ENCODE peak calls at places on chromosome 1, in seven cellular contexts. One of them, this sample, is unnamed.

GRCh38 chr1:31669433-31669785 is 24.7 kb upstream of the PEF1 start:
- DNase-seq in AG09319: no peak
- DNase-seq in globus pallidus: no peak
- DNase-seq in SK-MEL-5: no peak
- DNase-seq in activated naive CD8-positive, alpha-beta T cell treated with anti-CD3 and anti-CD28 coated beads, Interleukin-2, amount 50 U/mL, for 24 hours: no peak
- DNase-seq in activated T-cell treated with anti-CD3 and anti-CD28 coated beads for 1 hour: no peak
- DNase-seq in stimulated activated CD4-positive, alpha-beta T cell treated with anti-CD3 and anti-CD28 coated beads, Interleukin-15, amount 100 ng/mL, for 24 hours: no peak
- DNase-seq in this sample: no peak

GRCh38 chr1:92768915-92769314 is 16.0 kb downstream of the EVI5 start:
- DNase-seq in AG09319: no peak
- DNase-seq in globus pallidus: no peak
- DNase-seq in SK-MEL-5: no peak
- DNase-seq in activated naive CD8-positive, alpha-beta T cell treated with anti-CD3 and anti-CD28 coated beads, Interleukin-2, amount 50 U/mL, for 24 hours: no peak
- DNase-seq in activated T-cell treated with anti-CD3 and anti-CD28 coated beads for 1 hour: no peak
- DNase-seq in stimulated activated CD4-positive, alpha-beta T cell treated with anti-CD3 and anti-CD28 coated beads, Interleukin-15, amount 100 ng/mL, for 24 hours: no peak
- DNase-seq in this sample: no peak

GRCh38 chr1:224411766-224412165 is 22.8 kb downstream of the WDR26 start:
- DNase-seq in AG09319: no peak
- DNase-seq in globus pallidus: no peak
- DNase-seq in SK-MEL-5: no peak
- DNase-seq in activated naive CD8-positive, alpha-beta T cell treated with anti-CD3 and anti-CD28 coated beads, Interleukin-2, amount 50 U/mL, for 24 hours: no peak
- DNase-seq in activated T-cell treated with anti-CD3 and anti-CD28 coated beads for 1 hour: no peak
- DNase-seq in stimulated activated CD4-positive, alpha-beta T cell treated with anti-CD3 and anti-CD28 coated beads, Interleukin-15, amount 100 ng/mL, for 24 hours: no peak
- DNase-seq in this sample: no peak

GRCh38 chr1:101474039-101474665 is 237.3 kb downstream of the S1PR1 start:
- DNase-seq in AG09319: no peak
- DNase-seq in globus pallidus: no peak
- DNase-seq in SK-MEL-5: peak; percentile 65
- DNase-seq in activated naive CD8-positive, alpha-beta T cell treated with anti-CD3 and anti-CD28 coated beads, Interleukin-2, amount 50 U/mL, for 24 hours: no peak
- DNase-seq in activated T-cell treated with anti-CD3 and anti-CD28 coated beads for 1 hour: no peak
- DNase-seq in stimulated activated CD4-positive, alpha-beta T cell treated with anti-CD3 and anti-CD28 coated beads, Interleukin-15, amount 100 ng/mL, for 24 hours: no peak
- DNase-seq in this sample: no peak

GRCh38 chr1:172002725-172003345 is 161.5 kb downstream of the DNM3 start:
- DNase-seq in AG09319: peak; percentile 32
- DNase-seq in globus pallidus: peak; percentile 79
- DNase-seq in SK-MEL-5: peak; percentile 71
- DNase-seq in activated naive CD8-positive, alpha-beta T cell treated with anti-CD3 and anti-CD28 coated beads, Interleukin-2, amount 50 U/mL, for 24 hours: peak; percentile 6
- DNase-seq in activated T-cell treated with anti-CD3 and anti-CD28 coated beads for 1 hour: peak; percentile 4
- DNase-seq in stimulated activated CD4-positive, alpha-beta T cell treated with anti-CD3 and anti-CD28 coated beads, Interleukin-15, amount 100 ng/mL, for 24 hours: peak; percentile 19
- DNase-seq in this sample: no peak

GRCh38 chr1:43569175-43569574 is 38.5 kb downstream of the PTPRF start:
- DNase-seq in AG09319: no peak
- DNase-seq in globus pallidus: no peak
- DNase-seq in SK-MEL-5: no peak
- DNase-seq in activated naive CD8-positive, alpha-beta T cell treated with anti-CD3 and anti-CD28 coated beads, Interleukin-2, amount 50 U/mL, for 24 hours: no peak
- DNase-seq in activated T-cell treated with anti-CD3 and anti-CD28 coated beads for 1 hour: no peak
- DNase-seq in stimulated activated CD4-positive, alpha-beta T cell treated with anti-CD3 and anti-CD28 coated beads, Interleukin-15, amount 100 ng/mL, for 24 hours: no peak
- DNase-seq in this sample: no peak

GRCh38 chr1:229363723-229364122 is 20.9 kb upstream of the CCSAP start:
- DNase-seq in AG09319: no peak
- DNase-seq in globus pallidus: no peak
- DNase-seq in SK-MEL-5: no peak
- DNase-seq in activated naive CD8-positive, alpha-beta T cell treated with anti-CD3 and anti-CD28 coated beads, Interleukin-2, amount 50 U/mL, for 24 hours: no peak
- DNase-seq in activated T-cell treated with anti-CD3 and anti-CD28 coated beads for 1 hour: no peak
- DNase-seq in stimulated activated CD4-positive, alpha-beta T cell treated with anti-CD3 and anti-CD28 coated beads, Interleukin-15, amount 100 ng/mL, for 24 hours: no peak
- DNase-seq in this sample: no peak

GRCh38 chr1:201223852-201224670 is 33.4 kb downstream of the IGFN1 start:
- DNase-seq in AG09319: no peak
- DNase-seq in globus pallidus: no peak
- DNase-seq in SK-MEL-5: no peak
- DNase-seq in activated naive CD8-positive, alpha-beta T cell treated with anti-CD3 and anti-CD28 coated beads, Interleukin-2, amount 50 U/mL, for 24 hours: no peak
- DNase-seq in activated T-cell treated with anti-CD3 and anti-CD28 coated beads for 1 hour: no peak
- DNase-seq in stimulated activated CD4-positive, alpha-beta T cell treated with anti-CD3 and anti-CD28 coated beads, Interleukin-15, amount 100 ng/mL, for 24 hours: no peak
- DNase-seq in this sample: no peak

GRCh38 chr1:38327559-38327973 is 281.0 kb upstream of the POU3F1 start:
- DNase-seq in AG09319: no peak
- DNase-seq in globus pallidus: no peak
- DNase-seq in SK-MEL-5: no peak
- DNase-seq in activated naive CD8-positive, alpha-beta T cell treated with anti-CD3 and anti-CD28 coated beads, Interleukin-2, amount 50 U/mL, for 24 hours: no peak
- DNase-seq in activated T-cell treated with anti-CD3 and anti-CD28 coated beads for 1 hour: no peak
- DNase-seq in stimulated activated CD4-positive, alpha-beta T cell treated with anti-CD3 and anti-CD28 coated beads, Interleukin-15, amount 100 ng/mL, for 24 hours: no peak
- DNase-seq in this sample: no peak

GRCh38 chr1:172399369-172400072 is 21.0 kb upstream of the C1orf105 start:
- DNase-seq in AG09319: peak; percentile 93
- DNase-seq in globus pallidus: peak; percentile 90
- DNase-seq in SK-MEL-5: peak; percentile 90
- DNase-seq in activated naive CD8-positive, alpha-beta T cell treated with anti-CD3 and anti-CD28 coated beads, Interleukin-2, amount 50 U/mL, for 24 hours: no peak
- DNase-seq in activated T-cell treated with anti-CD3 and anti-CD28 coated beads for 1 hour: no peak
- DNase-seq in stimulated activated CD4-positive, alpha-beta T cell treated with anti-CD3 and anti-CD28 coated beads, Interleukin-15, amount 100 ng/mL, for 24 hours: peak; percentile 19
- DNase-seq in this sample: no peak

GRCh38 chr1:159826436-159827101 is at the start of gene SLAMF8:
- DNase-seq in AG09319: no peak
- DNase-seq in globus pallidus: peak; percentile 36
- DNase-seq in SK-MEL-5: no peak
- DNase-seq in activated naive CD8-positive, alpha-beta T cell treated with anti-CD3 and anti-CD28 coated beads, Interleukin-2, amount 50 U/mL, for 24 hours: peak; percentile 59
- DNase-seq in activated T-cell treated with anti-CD3 and anti-CD28 coated beads for 1 hour: peak; percentile 11
- DNase-seq in stimulated activated CD4-positive, alpha-beta T cell treated with anti-CD3 and anti-CD28 coated beads, Interleukin-15, amount 100 ng/mL, for 24 hours: peak; percentile 65
- DNase-seq in this sample: peak; percentile 35

GRCh38 chr1:51583532-51583931 is 33.4 kb upstream of the OSBPL9 start:
- DNase-seq in AG09319: no peak
- DNase-seq in globus pallidus: peak; percentile 97
- DNase-seq in SK-MEL-5: peak; percentile 92
- DNase-seq in activated naive CD8-positive, alpha-beta T cell treated with anti-CD3 and anti-CD28 coated beads, Interleukin-2, amount 50 U/mL, for 24 hours: no peak
- DNase-seq in activated T-cell treated with anti-CD3 and anti-CD28 coated beads for 1 hour: no peak
- DNase-seq in stimulated activated CD4-positive, alpha-beta T cell treated with anti-CD3 and anti-CD28 coated beads, Interleukin-15, amount 100 ng/mL, for 24 hours: no peak
- DNase-seq in this sample: no peak

GRCh38 chr1:61190476-61191067 is 108.2 kb downstream of the NFIA start:
- DNase-seq in AG09319: no peak
- DNase-seq in globus pallidus: no peak
- DNase-seq in SK-MEL-5: no peak
- DNase-seq in activated naive CD8-positive, alpha-beta T cell treated with anti-CD3 and anti-CD28 coated beads, Interleukin-2, amount 50 U/mL, for 24 hours: no peak
- DNase-seq in activated T-cell treated with anti-CD3 and anti-CD28 coated beads for 1 hour: no peak
- DNase-seq in stimulated activated CD4-positive, alpha-beta T cell treated with anti-CD3 and anti-CD28 coated beads, Interleukin-15, amount 100 ng/mL, for 24 hours: no peak
- DNase-seq in this sample: no peak

GRCh38 chr1:194654956-194655355 is 1468.5 kb upstream of the B3GALT2 start:
- DNase-seq in AG09319: no peak
- DNase-seq in globus pallidus: no peak
- DNase-seq in SK-MEL-5: no peak
- DNase-seq in activated naive CD8-positive, alpha-beta T cell treated with anti-CD3 and anti-CD28 coated beads, Interleukin-2, amount 50 U/mL, for 24 hours: no peak
- DNase-seq in activated T-cell treated with anti-CD3 and anti-CD28 coated beads for 1 hour: no peak
- DNase-seq in stimulated activated CD4-positive, alpha-beta T cell treated with anti-CD3 and anti-CD28 coated beads, Interleukin-15, amount 100 ng/mL, for 24 hours: no peak
- DNase-seq in this sample: no peak

GRCh38 chr1:154607748-154608521 is at the start of gene ADAR:
- DNase-seq in AG09319: peak; percentile 97
- DNase-seq in globus pallidus: peak; percentile 80
- DNase-seq in SK-MEL-5: peak; percentile 98
- DNase-seq in activated naive CD8-positive, alpha-beta T cell treated with anti-CD3 and anti-CD28 coated beads, Interleukin-2, amount 50 U/mL, for 24 hours: peak; percentile 90
- DNase-seq in activated T-cell treated with anti-CD3 and anti-CD28 coated beads for 1 hour: peak; percentile 81
- DNase-seq in stimulated activated CD4-positive, alpha-beta T cell treated with anti-CD3 and anti-CD28 coated beads, Interleukin-15, amount 100 ng/mL, for 24 hours: peak; percentile 93
- DNase-seq in this sample: peak; percentile 92

GRCh38 chr1:176656257-176656995 is 193.5 kb downstream of the PAPPA2 start:
- DNase-seq in AG09319: peak; percentile 49
- DNase-seq in globus pallidus: peak; percentile 47
- DNase-seq in SK-MEL-5: no peak
- DNase-seq in activated naive CD8-positive, alpha-beta T cell treated with anti-CD3 and anti-CD28 coated beads, Interleukin-2, amount 50 U/mL, for 24 hours: no peak
- DNase-seq in activated T-cell treated with anti-CD3 and anti-CD28 coated beads for 1 hour: no peak
- DNase-seq in stimulated activated CD4-positive, alpha-beta T cell treated with anti-CD3 and anti-CD28 coated beads, Interleukin-15, amount 100 ng/mL, for 24 hours: no peak
- DNase-seq in this sample: no peak

GRCh38 chr1:77899647-77900320 is 11.4 kb downstream of the NEXN start:
- DNase-seq in AG09319: no peak
- DNase-seq in globus pallidus: no peak
- DNase-seq in SK-MEL-5: no peak
- DNase-seq in activated naive CD8-positive, alpha-beta T cell treated with anti-CD3 and anti-CD28 coated beads, Interleukin-2, amount 50 U/mL, for 24 hours: no peak
- DNase-seq in activated T-cell treated with anti-CD3 and anti-CD28 coated beads for 1 hour: no peak
- DNase-seq in stimulated activated CD4-positive, alpha-beta T cell treated with anti-CD3 and anti-CD28 coated beads, Interleukin-15, amount 100 ng/mL, for 24 hours: no peak
- DNase-seq in this sample: no peak

GRCh38 chr1:246608616-246609376 is 42.5 kb downstream of the CNST start:
- DNase-seq in AG09319: no peak
- DNase-seq in globus pallidus: no peak
- DNase-seq in SK-MEL-5: peak; percentile 93
- DNase-seq in activated naive CD8-positive, alpha-beta T cell treated with anti-CD3 and anti-CD28 coated beads, Interleukin-2, amount 50 U/mL, for 24 hours: peak; percentile 50
- DNase-seq in activated T-cell treated with anti-CD3 and anti-CD28 coated beads for 1 hour: no peak
- DNase-seq in stimulated activated CD4-positive, alpha-beta T cell treated with anti-CD3 and anti-CD28 coated beads, Interleukin-15, amount 100 ng/mL, for 24 hours: peak; percentile 52
- DNase-seq in this sample: no peak

GRCh38 chr1:24156542-24157260 is 13.8 kb upstream of the IL22RA1 start:
- DNase-seq in AG09319: no peak
- DNase-seq in globus pallidus: no peak
- DNase-seq in SK-MEL-5: no peak
- DNase-seq in activated naive CD8-positive, alpha-beta T cell treated with anti-CD3 and anti-CD28 coated beads, Interleukin-2, amount 50 U/mL, for 24 hours: no peak
- DNase-seq in activated T-cell treated with anti-CD3 and anti-CD28 coated beads for 1 hour: no peak
- DNase-seq in stimulated activated CD4-positive, alpha-beta T cell treated with anti-CD3 and anti-CD28 coated beads, Interleukin-15, amount 100 ng/mL, for 24 hours: no peak
- DNase-seq in this sample: no peak

GRCh38 chr1:232318143-232318542 is 311.8 kb downstream of the SIPA1L2 start:
- DNase-seq in AG09319: no peak
- DNase-seq in globus pallidus: no peak
- DNase-seq in SK-MEL-5: no peak
- DNase-seq in activated naive CD8-positive, alpha-beta T cell treated with anti-CD3 and anti-CD28 coated beads, Interleukin-2, amount 50 U/mL, for 24 hours: no peak
- DNase-seq in activated T-cell treated with anti-CD3 and anti-CD28 coated beads for 1 hour: no peak
- DNase-seq in stimulated activated CD4-positive, alpha-beta T cell treated with anti-CD3 and anti-CD28 coated beads, Interleukin-15, amount 100 ng/mL, for 24 hours: no peak
- DNase-seq in this sample: no peak

GRCh38 chr1:12353981-12354380 is 124.2 kb downstream of the VPS13D start:
- DNase-seq in AG09319: no peak
- DNase-seq in globus pallidus: no peak
- DNase-seq in SK-MEL-5: no peak
- DNase-seq in activated naive CD8-positive, alpha-beta T cell treated with anti-CD3 and anti-CD28 coated beads, Interleukin-2, amount 50 U/mL, for 24 hours: no peak
- DNase-seq in activated T-cell treated with anti-CD3 and anti-CD28 coated beads for 1 hour: no peak
- DNase-seq in stimulated activated CD4-positive, alpha-beta T cell treated with anti-CD3 and anti-CD28 coated beads, Interleukin-15, amount 100 ng/mL, for 24 hours: no peak
- DNase-seq in this sample: no peak

GRCh38 chr1:239718997-239719628 is 332.7 kb downstream of the CHRM3 start:
- DNase-seq in AG09319: no peak
- DNase-seq in globus pallidus: no peak
- DNase-seq in SK-MEL-5: no peak
- DNase-seq in activated naive CD8-positive, alpha-beta T cell treated with anti-CD3 and anti-CD28 coated beads, Interleukin-2, amount 50 U/mL, for 24 hours: no peak
- DNase-seq in activated T-cell treated with anti-CD3 and anti-CD28 coated beads for 1 hour: no peak
- DNase-seq in stimulated activated CD4-positive, alpha-beta T cell treated with anti-CD3 and anti-CD28 coated beads, Interleukin-15, amount 100 ng/mL, for 24 hours: peak; percentile 28
- DNase-seq in this sample: peak; percentile 26